ENCODE peak calls at places on chromosomes 1 and 21, in six cellular contexts. V is GM23338, Y is K562, H is A549, E is HL-60, I is HepG2. G is an unnamed sample.

GRCh38 chr1:33743221-33743998 is 120.5 kb upstream of the HMGB4 start:
- DNase-seq in I (no peak), E (no peak), H (no peak), V (no peak), Y (no peak), G (no peak)

GRCh38 chr1:11320153-11320936 is 47.3 kb downstream of the UBIAD1 start:
- DNase-seq in H (peak), Y (peak), E (no peak), I (peak), V (peak), G (peak)

GRCh38 chr1:245215071-245215470 is 60.3 kb downstream of the KIF26B start:
- DNase-seq in I (no peak), V (no peak), H (no peak), Y (no peak), E (no peak), G (no peak)

GRCh38 chr1:47837866-47838561 is 159.2 kb downstream of the TRABD2B start:
- DNase-seq in V (no peak), I (peak), Y (no peak), E (no peak), H (no peak), G (no peak)

GRCh38 chr1:234907585-234908457 is 220.8 kb downstream of the TOMM20 start:
- DNase-seq in V (no peak), I (peak), Y (no peak), E (no peak), H (no peak), G (no peak)

GRCh38 chr1:11384170-11384554 is 94.8 kb upstream of the DISP3 start:
- DNase-seq in H (no peak), V (no peak), I (no peak), E (no peak), Y (peak), G (no peak)

GRCh38 chr1:981491-981954 is 370 bp downstream of the PERM1 start:
- DNase-seq in E (no peak), I (no peak), H (no peak), Y (no peak), V (no peak), G (no peak)

GRCh38 chr21:38388219-38388618 is 110.1 kb downstream of the ERG start:
- DNase-seq in Y (no peak), V (no peak), I (no peak), H (no peak), E (no peak), G (no peak)

GRCh38 chr1:233114159-233114558 is 163.7 kb downstream of the NTPCR start:
- DNase-seq in Y (no peak), H (peak), E (peak), I (no peak), V (peak), G (no peak)

GRCh38 chr21:44640761-44641160 is 3.6 kb downstream of the KRTAP10-10 start:
- DNase-seq in I (no peak), H (no peak), V (no peak), E (no peak), Y (no peak), G (no peak)
- TF ChIP-seq REST in I (no peak), H (no peak), V (no peak), E (no peak), Y (no peak), G (no peak)

GRCh38 chr1:20081331-20081810 is 11.4 kb downstream of the PLA2G5 start:
- DNase-seq in V (no peak), E (no peak), Y (no peak), I (no peak), H (no peak), G (no peak)

GRCh38 chr1:20079661-20080305 is 9.8 kb downstream of the PLA2G5 start:
- DNase-seq in Y (no peak), E (no peak), H (no peak), I (no peak), V (no peak), G (no peak)

GRCh38 chr1:20082772-20083171 is 12.8 kb downstream of the PLA2G5 start:
- DNase-seq in Y (no peak), V (no peak), I (no peak), H (no peak), E (no peak), G (no peak)

GRCh38 chr1:20078711-20079110 is 8.7 kb downstream of the PLA2G5 start:
- DNase-seq in V (no peak), H (no peak), Y (no peak), I (no peak), E (no peak), G (no peak)

DNA sequence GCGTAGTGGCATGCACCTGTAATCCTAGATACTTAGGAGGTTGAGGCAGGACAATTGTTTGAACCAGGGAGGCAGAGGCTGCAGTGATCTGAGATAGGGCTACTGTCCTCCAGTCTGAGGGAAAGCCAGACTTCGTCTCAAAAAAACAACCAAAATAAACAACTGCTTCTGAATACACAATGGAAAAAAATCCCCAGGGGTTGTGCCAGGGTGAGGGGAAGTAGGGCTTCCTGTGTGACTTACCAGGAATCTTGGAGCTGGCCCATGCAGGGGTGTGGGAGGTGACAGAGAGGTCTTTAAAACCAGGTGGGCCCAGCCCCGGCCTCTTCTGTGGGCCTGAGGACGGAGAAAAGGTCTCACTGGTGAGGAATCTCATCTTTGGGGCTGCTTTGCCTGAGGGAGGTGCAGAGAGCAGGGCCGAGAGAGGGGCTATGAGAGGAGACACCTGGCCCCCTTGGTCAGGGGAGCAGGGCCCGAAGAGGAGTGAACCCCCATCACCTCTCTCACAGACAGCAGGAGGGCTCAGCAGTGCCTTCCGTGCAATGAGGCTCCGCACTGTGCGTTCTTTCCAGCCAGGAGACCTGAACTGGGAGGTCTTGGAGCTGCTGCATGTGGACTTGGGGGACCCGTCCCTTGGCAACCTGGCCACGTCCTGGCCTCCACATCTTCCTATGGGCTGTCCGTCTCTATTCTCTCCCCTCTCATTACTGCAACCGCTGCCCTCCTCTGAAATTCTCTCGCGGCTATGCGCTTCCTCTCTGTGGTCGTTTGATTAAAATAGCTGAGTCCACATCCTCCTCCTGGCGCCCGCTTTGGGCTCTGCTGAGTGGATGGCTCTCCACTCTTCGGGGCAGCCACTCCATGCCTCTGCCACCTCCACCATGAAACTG is 10.7 kb downstream of the PLA2G5 start:
- DNase-seq in H (no peak), Y (no peak), E (no peak), I (no peak), V (no peak), G (no peak)
- TF ChIP-seq REST in H (no peak), Y (no peak), E (no peak), I (no peak), V (no peak), G (no peak)

GRCh38 chr1:205922314-205922713 is 20.9 kb downstream of the SLC26A9 start:
- DNase-seq in E (no peak), V (no peak), H (no peak), Y (no peak), I (no peak), G (no peak)
- TF ChIP-seq REST in E (no peak), V (no peak), H (no peak), Y (no peak), I (no peak), G (no peak)

DNA sequence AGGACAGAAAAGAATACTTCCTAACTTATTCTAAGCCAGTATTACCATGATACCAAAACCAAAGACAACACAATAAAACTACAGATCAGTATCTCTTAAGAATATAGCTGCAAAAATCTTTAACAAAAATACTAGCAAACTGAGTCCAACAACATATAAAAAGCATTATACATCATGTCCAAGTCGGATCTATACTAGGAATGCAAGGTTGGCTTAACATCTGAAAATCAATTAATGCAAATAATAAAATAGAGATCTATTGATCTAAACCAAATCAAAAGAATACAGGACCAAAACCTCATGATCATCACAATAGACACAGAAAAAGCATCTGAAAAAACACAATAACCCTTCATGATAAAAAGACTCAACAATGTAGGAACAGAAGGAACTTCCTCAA is 18.9 kb downstream of the TAF1A start:
- DNase-seq in H (no peak), V (no peak), E (no peak), I (no peak), Y (no peak), G (no peak)
- TF ChIP-seq REST in H (no peak), V (no peak), E (no peak), I (no peak), Y (no peak), G (no peak)

DNA sequence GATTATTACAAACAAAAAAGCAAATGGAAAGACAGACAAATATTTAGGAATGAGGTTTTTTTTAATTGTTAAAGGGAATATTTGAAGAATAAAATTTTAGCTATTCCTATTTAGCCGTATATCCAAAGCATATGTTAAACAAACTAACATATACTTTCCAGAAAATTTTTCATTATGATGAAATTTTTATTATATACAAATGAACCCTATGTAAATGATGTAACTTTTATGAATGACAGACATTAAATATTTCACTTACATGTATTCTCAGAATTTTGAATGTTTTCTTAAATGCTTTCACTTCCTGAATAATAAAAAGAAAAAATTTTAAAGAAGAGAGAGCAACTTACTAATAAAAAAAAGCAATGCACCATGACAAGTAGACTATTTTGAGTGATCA is 15.8 kb downstream of the LHX9 start:
- DNase-seq in V (no peak), H (no peak), Y (no peak), E (no peak), I (no peak), G (no peak)
- TF ChIP-seq REST in V (no peak), H (no peak), Y (no peak), E (no peak), I (no peak), G (no peak)

GRCh38 chr1:19646366-19646765 is 2.3 kb downstream of the NBL1 start:
- DNase-seq in I (no peak), H (peak), E (no peak), Y (no peak), V (no peak), G (no peak)

GRCh38 chr1:19648689-19649088 is 4.6 kb downstream of the NBL1 start:
- DNase-seq in I (peak), V (peak), H (peak), Y (peak), E (no peak), G (no peak)

GRCh38 chr1:19646771-19647319 is 2.7 kb downstream of the NBL1 start:
- DNase-seq in I (no peak), V (no peak), Y (no peak), H (no peak), E (no peak), G (no peak)

GRCh38 chr1:19648239-19648638 is 4.1 kb downstream of the NBL1 start:
- DNase-seq in Y (no peak), E (no peak), H (no peak), V (no peak), I (no peak), G (no peak)

DNA sequence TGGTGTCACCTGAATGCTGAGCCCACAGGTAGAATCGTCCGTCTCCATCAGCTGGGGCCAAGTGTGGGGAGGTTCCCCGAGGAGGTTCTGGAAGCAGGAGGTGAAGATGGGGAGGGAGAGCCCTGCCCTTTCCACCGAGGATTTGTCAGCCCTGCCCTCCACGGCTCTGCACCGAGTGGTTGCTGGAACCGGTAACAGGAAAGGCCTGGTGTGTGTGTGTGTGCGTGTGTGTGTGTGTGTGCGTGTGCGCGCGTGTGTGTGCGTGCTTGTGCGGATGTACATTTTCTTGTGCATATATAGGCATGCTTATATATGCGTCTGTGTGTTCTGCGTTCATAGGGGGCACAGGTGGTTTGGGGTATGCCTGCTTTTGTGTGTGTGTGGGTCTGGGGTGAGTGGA is 3.5 kb downstream of the NBL1 start:
- DNase-seq in H (no peak), I (no peak), E (no peak), Y (no peak), V (no peak), G (no peak)
- TF ChIP-seq REST in H (no peak), I (no peak), E (no peak), Y (no peak), V (no peak), G (no peak)

DNA sequence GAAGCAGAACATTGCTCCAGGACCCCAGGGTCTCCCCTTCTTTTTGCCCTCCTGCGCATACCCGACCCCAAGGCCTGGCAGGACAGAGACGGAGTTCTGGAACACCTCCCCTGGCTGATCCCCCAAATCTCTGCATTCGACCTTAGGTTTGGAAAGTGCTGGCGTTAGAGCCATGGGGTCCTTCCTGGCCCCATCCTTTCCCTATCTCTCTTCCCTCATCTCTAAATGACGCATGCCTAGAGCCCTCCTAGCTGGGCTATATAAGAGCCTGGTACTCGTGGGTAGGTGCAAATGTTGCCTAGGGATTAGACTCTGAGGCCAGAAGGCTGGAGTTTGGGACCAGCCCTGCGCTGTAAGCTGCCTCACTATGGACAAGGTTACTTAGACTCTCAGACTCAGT is 16.6 kb downstream of the SLC26A9 start:
- DNase-seq in H (no peak), V (no peak), I (no peak), E (no peak), Y (no peak), G (no peak)
- TF ChIP-seq REST in H (no peak), V (no peak), I (no peak), E (no peak), Y (no peak), G (no peak)

G was measured in Panc1.